ENCODE peak calls at places on chromosomes 1 and 21, in nine cellular contexts. X, C, R, U, H, F, P, G and W are unnamed samples.

GRCh38 chr1:213415686-213416380 is 364.8 kb downstream of the RPS6KC1 start:
- DNase-seq in X (no peak), C (no peak), R (no peak), U (no peak), H (no peak), F (no peak), P (no peak), G (no peak), W (no peak)

GRCh38 chr1:71049951-71050598 is 2.5 kb upstream of the PTGER3 start:
- DNase-seq in X (peak; percentile 78), C (no peak), R (peak; percentile 33), U (peak; percentile 57), H (peak; percentile 64), F (no peak), P (peak; percentile 16), G (peak; percentile 62), W (peak; percentile 10)

GRCh38 chr1:145849356-145850165 is 4.1 kb downstream of the NUDT17 start:
- DNase-seq in X (no peak), C (no peak), R (no peak), U (no peak), H (no peak), F (no peak), P (no peak), G (no peak), W (no peak)

GRCh38 chr1:63795455-63795854 is 21.6 kb downstream of the ROR1 start:
- DNase-seq in X (no peak), C (no peak), R (no peak), U (no peak), H (no peak), F (no peak), P (no peak), G (peak; percentile 3), W (no peak)

GRCh38 chr1:169483500-169483966 is 2.2 kb downstream of the SLC19A2 start:
- DNase-seq in X (no peak), C (no peak), R (no peak), U (no peak), H (no peak), F (peak; percentile 35), P (no peak), G (no peak), W (no peak)

GRCh38 chr1:39170731-39171375 is 33.6 kb upstream of the MACF1 start:
- DNase-seq in X (no peak), C (no peak), R (no peak), U (no peak), H (no peak), F (no peak), P (no peak), G (peak; percentile 97), W (no peak)

GRCh38 chr1:89670168-89670567 is 37.2 kb downstream of the LRRC8C start:
- DNase-seq in X (peak; percentile 65), C (no peak), R (peak; percentile 81), U (peak; percentile 14), H (no peak), F (no peak), P (no peak), G (no peak), W (no peak)

GRCh38 chr1:196078691-196079090 is 529.5 kb downstream of the KCNT2 start:
- DNase-seq in X (no peak), C (no peak), R (no peak), U (no peak), H (no peak), F (no peak), P (no peak), G (no peak), W (no peak)

GRCh38 chr1:51284487-51284954 is 45.8 kb downstream of the TTC39A start:
- DNase-seq in X (peak; percentile 57), C (no peak), R (no peak), U (no peak), H (no peak), F (peak; percentile 50), P (no peak), G (peak; percentile 81), W (no peak)

GRCh38 chr1:51063121-51063520 is 38.9 kb upstream of the C1orf185 start:
- DNase-seq in X (no peak), C (no peak), R (no peak), U (no peak), H (no peak), F (no peak), P (no peak), G (no peak), W (no peak)

GRCh38 chr1:41998250-41998649 is 79.5 kb upstream of the HIVEP3 start:
- DNase-seq in X (no peak), C (no peak), R (no peak), U (no peak), H (no peak), F (no peak), P (no peak), G (no peak), W (no peak)

GRCh38 chr1:119045091-119045746 is 57.1 kb upstream of the TBX15 start:
- DNase-seq in X (no peak), C (no peak), R (no peak), U (no peak), H (no peak), F (no peak), P (no peak), G (no peak), W (no peak)

GRCh38 chr1:62194651-62195282 is at the start of gene L1TD1:
- DNase-seq in X (peak; percentile 14), C (peak; percentile 65), R (no peak), U (no peak), H (no peak), F (no peak), P (no peak), G (no peak), W (no peak)

GRCh38 chr1:29679316-29679715 is 443.0 kb downstream of the PTPRU start:
- DNase-seq in X (no peak), C (no peak), R (no peak), U (no peak), H (no peak), F (no peak), P (no peak), G (no peak), W (no peak)

GRCh38 chr1:209398330-209398991 is 185.1 kb upstream of the CAMK1G start:
- DNase-seq in X (no peak), C (no peak), R (no peak), U (no peak), H (no peak), F (peak; percentile 22), P (no peak), G (no peak), W (no peak)

GRCh38 chr1:22297999-22298398 is 153.7 kb upstream of the ZBTB40 start:
- DNase-seq in X (no peak), C (no peak), R (no peak), U (no peak), H (no peak), F (no peak), P (no peak), G (no peak), W (no peak)

GRCh38 chr1:178962853-178963810 is 62.6 kb upstream of the FAM20B start:
- DNase-seq in X (no peak), C (no peak), R (no peak), U (no peak), H (no peak), F (no peak), P (no peak), G (no peak), W (no peak)

GRCh38 chr1:206702803-206703202 is 18.1 kb downstream of the MAPKAPK2 start:
- DNase-seq in X (no peak), C (no peak), R (no peak), U (no peak), H (no peak), F (no peak), P (no peak), G (no peak), W (no peak)

GRCh38 chr1:114509596-114510234 is 1.3 kb downstream of the TRIM33 start:
- DNase-seq in X (no peak), C (no peak), R (no peak), U (no peak), H (no peak), F (no peak), P (no peak), G (no peak), W (no peak)

GRCh38 chr1:87117761-87118160 is 203.3 kb downstream of the HS2ST1 start:
- DNase-seq in X (no peak), C (no peak), R (no peak), U (no peak), H (no peak), F (no peak), P (no peak), G (no peak), W (no peak)

GRCh38 chr1:113872219-113872934 is 865 bp upstream of the PTPN22 start:
- DNase-seq in X (no peak), C (no peak), R (peak; percentile 15), U (peak; percentile 30), H (no peak), F (no peak), P (no peak), G (no peak), W (peak; percentile 27)

GRCh38 chr1:244030481-244031040 is 20.5 kb upstream of the ZBTB18 start:
- DNase-seq in X (no peak), C (peak; percentile 16), R (no peak), U (no peak), H (no peak), F (no peak), P (no peak), G (no peak), W (no peak)

GRCh38 chr1:247299723-247300381 is 31.8 kb downstream of the ZNF496 start:
- DNase-seq in X (no peak), C (no peak), R (no peak), U (no peak), H (no peak), F (no peak), P (no peak), G (no peak), W (no peak)

GRCh38 chr1:9767964-9768668 is 55.6 kb downstream of the CLSTN1 start:
- DNase-seq in X (no peak), C (no peak), R (no peak), U (no peak), H (no peak), F (no peak), P (no peak), G (no peak), W (no peak)

GRCh38 chr1:10694633-10695627 is 101.5 kb downstream of the CASZ1 start:
- DNase-seq in X (peak; percentile 97), C (peak; percentile 95), R (peak; percentile 72), U (peak; percentile 71), H (peak; percentile 96), F (peak; percentile 92), P (peak; percentile 73), G (peak; percentile 72), W (peak; percentile 71)

GRCh38 chr1:28197682-28198415 is 21.4 kb upstream of the PTAFR start:
- DNase-seq in X (no peak), C (no peak), R (no peak), U (no peak), H (no peak), F (no peak), P (no peak), G (no peak), W (no peak)

GRCh38 chr1:205774277-205775014 is 836 bp downstream of the RAB29 start:
- DNase-seq in X (peak; percentile 47), C (no peak), R (peak; percentile 23), U (peak; percentile 41), H (no peak), F (no peak), P (no peak), G (no peak), W (peak; percentile 44)

GRCh38 chr1:211527888-211528287 is 35.9 kb upstream of the RD3 start:
- DNase-seq in X (no peak), C (no peak), R (no peak), U (no peak), H (no peak), F (no peak), P (peak; percentile 69), G (no peak), W (no peak)

GRCh38 chr1:214475746-214476145 is 75.7 kb downstream of the PTPN14 start:
- DNase-seq in X (no peak), C (no peak), R (no peak), U (no peak), H (no peak), F (no peak), P (no peak), G (no peak), W (no peak)

GRCh38 chr1:20729990-20730689 is 2.4 kb downstream of the SH2D5 start:
- DNase-seq in X (peak; percentile 27), C (peak; percentile 66), R (no peak), U (no peak), H (peak; percentile 12), F (no peak), P (no peak), G (no peak), W (no peak)

GRCh38 chr21:44871576-44872265 is 1.8 kb downstream of the PTTG1IP start:
- DNase-seq in X (no peak), C (peak; percentile 75), R (no peak), U (no peak), H (no peak), F (peak; percentile 27), P (no peak), G (no peak), W (peak; percentile 39)